ENCODE peak calls at places on chromosomes 5 and 9, in six cellular contexts. One of them, this sample, is unnamed.

GRCh38 chr5:84058561-84058960 is 326.1 kb downstream of the EDIL3 start:
- DNase-seq in GM12878: no peak
- DNase-seq in A549: no peak
- DNase-seq in endothelial cell of umbilical vein: no peak
- DNase-seq in HepG2: no peak
- DNase-seq in K562: no peak
- DNase-seq in this sample: no peak

GRCh38 chr9:84862786-84863185 is 193.3 kb downstream of the NTRK2 start:
- DNase-seq in GM12878: no peak
- DNase-seq in A549: peak
- DNase-seq in endothelial cell of umbilical vein: peak
- DNase-seq in HepG2: no peak
- DNase-seq in K562: no peak
- DNase-seq in this sample: no peak

GRCh38 chr9:137295313-137296213 is 6.5 kb downstream of the NRARP start:
- DNase-seq in GM12878: no peak
- DNase-seq in A549: peak
- DNase-seq in endothelial cell of umbilical vein: peak
- DNase-seq in HepG2: no peak
- DNase-seq in K562: peak
- DNase-seq in this sample: peak

GRCh38 chr5:90558344-90559192 is at the start of gene ADGRV1:
- DNase-seq in GM12878: no peak
- DNase-seq in A549: peak
- DNase-seq in endothelial cell of umbilical vein: peak
- DNase-seq in HepG2: peak
- DNase-seq in K562: peak
- DNase-seq in this sample: no peak

GRCh38 chr9:98736216-98736615 is 27.5 kb upstream of the GABBR2 start:
- DNase-seq in GM12878: no peak
- DNase-seq in A549: no peak
- DNase-seq in endothelial cell of umbilical vein: no peak
- DNase-seq in HepG2: no peak
- DNase-seq in K562: no peak
- DNase-seq in this sample: no peak

GRCh38 chr9:98922721-98923435 is 20.8 kb upstream of the COL15A1 start:
- DNase-seq in GM12878: no peak
- DNase-seq in A549: no peak
- DNase-seq in endothelial cell of umbilical vein: no peak
- DNase-seq in HepG2: no peak
- DNase-seq in K562: no peak
- DNase-seq in this sample: peak

GRCh38 chr5:173310861-173311515 is 17.2 kb downstream of the STC2 start:
- DNase-seq in GM12878: no peak
- DNase-seq in A549: no peak
- DNase-seq in endothelial cell of umbilical vein: no peak
- DNase-seq in HepG2: no peak
- DNase-seq in K562: no peak
- DNase-seq in this sample: no peak

GRCh38 chr5:108797396-108797795 is 49.7 kb downstream of the FER start:
- DNase-seq in GM12878: no peak
- DNase-seq in A549: no peak
- DNase-seq in endothelial cell of umbilical vein: no peak
- DNase-seq in HepG2: no peak
- DNase-seq in K562: no peak
- DNase-seq in this sample: no peak

GRCh38 chr9:127783644-127784043 is 2.2 kb upstream of the CDK9 start:
- DNase-seq in GM12878: no peak
- DNase-seq in A549: no peak
- DNase-seq in endothelial cell of umbilical vein: no peak
- DNase-seq in HepG2: no peak
- DNase-seq in K562: no peak
- DNase-seq in this sample: peak

GRCh38 chr5:68225188-68225910 is 9.8 kb downstream of the PIK3R1 start:
- DNase-seq in GM12878: no peak
- DNase-seq in A549: no peak
- DNase-seq in endothelial cell of umbilical vein: peak
- DNase-seq in HepG2: peak
- DNase-seq in K562: no peak
- DNase-seq in this sample: peak

GRCh38 chr5:126610163-126610562 is 9.4 kb downstream of the PHAX start:
- DNase-seq in GM12878: no peak
- DNase-seq in A549: no peak
- DNase-seq in endothelial cell of umbilical vein: no peak
- DNase-seq in HepG2: no peak
- DNase-seq in K562: no peak
- DNase-seq in this sample: no peak

GRCh38 chr5:74075900-74076484 is 450.0 kb downstream of the ARHGEF28 start:
- DNase-seq in GM12878: no peak
- DNase-seq in A549: no peak
- DNase-seq in endothelial cell of umbilical vein: peak
- DNase-seq in HepG2: no peak
- DNase-seq in K562: no peak
- DNase-seq in this sample: no peak

GRCh38 chr9:18587988-18588387 is 114.0 kb downstream of the ADAMTSL1 start:
- DNase-seq in GM12878: no peak
- DNase-seq in A549: no peak
- DNase-seq in endothelial cell of umbilical vein: no peak
- DNase-seq in HepG2: no peak
- DNase-seq in K562: no peak
- DNase-seq in this sample: no peak

GRCh38 chr5:2142456-2142954 is 259.8 kb upstream of the IRX4 start:
- DNase-seq in GM12878: no peak
- DNase-seq in A549: no peak
- DNase-seq in endothelial cell of umbilical vein: no peak
- DNase-seq in HepG2: no peak
- DNase-seq in K562: no peak
- DNase-seq in this sample: no peak

GRCh38 chr9:81492710-81493447 is 196.5 kb downstream of the TLE1 start:
- DNase-seq in GM12878: no peak
- DNase-seq in A549: no peak
- DNase-seq in endothelial cell of umbilical vein: no peak
- DNase-seq in HepG2: peak
- DNase-seq in K562: no peak
- DNase-seq in this sample: no peak

GRCh38 chr9:26856413-26857032 is 36.1 kb downstream of the CAAP1 start:
- DNase-seq in GM12878: peak
- DNase-seq in A549: peak
- DNase-seq in endothelial cell of umbilical vein: peak
- DNase-seq in HepG2: peak
- DNase-seq in K562: peak
- DNase-seq in this sample: peak

GRCh38 chr5:1094670-1095190 is 17.1 kb downstream of the SLC12A7 start:
- DNase-seq in GM12878: no peak
- DNase-seq in A549: no peak
- DNase-seq in endothelial cell of umbilical vein: no peak
- DNase-seq in HepG2: no peak
- DNase-seq in K562: peak
- DNase-seq in this sample: no peak

GRCh38 chr5:105392122-105392709 is 1829.6 kb upstream of the NUDT12 start:
- DNase-seq in GM12878: no peak
- DNase-seq in A549: no peak
- DNase-seq in endothelial cell of umbilical vein: no peak
- DNase-seq in HepG2: peak
- DNase-seq in K562: peak
- DNase-seq in this sample: no peak

GRCh38 chr9:126159661-126160060 is 167.0 kb upstream of the MVB12B start:
- DNase-seq in GM12878: no peak
- DNase-seq in A549: no peak
- DNase-seq in endothelial cell of umbilical vein: no peak
- DNase-seq in HepG2: no peak
- DNase-seq in K562: no peak
- DNase-seq in this sample: no peak

GRCh38 chr9:87119328-87119881 is 172.1 kb upstream of the GAS1 start:
- DNase-seq in GM12878: no peak
- DNase-seq in A549: no peak
- DNase-seq in endothelial cell of umbilical vein: peak
- DNase-seq in HepG2: no peak
- DNase-seq in K562: no peak
- DNase-seq in this sample: no peak

GRCh38 chr9:32378496-32378895 is 5.9 kb upstream of the ACO1 start:
- DNase-seq in GM12878: peak
- DNase-seq in A549: peak
- DNase-seq in endothelial cell of umbilical vein: peak
- DNase-seq in HepG2: peak
- DNase-seq in K562: peak
- DNase-seq in this sample: peak

GRCh38 chr9:129387822-129388221 is 209.8 kb upstream of the IER5L start:
- DNase-seq in GM12878: no peak
- DNase-seq in A549: no peak
- DNase-seq in endothelial cell of umbilical vein: no peak
- DNase-seq in HepG2: no peak
- DNase-seq in K562: no peak
- DNase-seq in this sample: no peak

GRCh38 chr9:129384887-129385614 is 207.0 kb upstream of the IER5L start:
- DNase-seq in GM12878: no peak
- DNase-seq in A549: no peak
- DNase-seq in endothelial cell of umbilical vein: no peak
- DNase-seq in HepG2: no peak
- DNase-seq in K562: no peak
- DNase-seq in this sample: no peak

GRCh38 chr9:129385615-129385934 is 207.5 kb upstream of the IER5L start:
- DNase-seq in GM12878: no peak
- DNase-seq in A549: no peak
- DNase-seq in endothelial cell of umbilical vein: no peak
- DNase-seq in HepG2: no peak
- DNase-seq in K562: no peak
- DNase-seq in this sample: no peak

GRCh38 chr9:129384138-129384886 is 206.3 kb upstream of the IER5L start:
- DNase-seq in GM12878: no peak
- DNase-seq in A549: no peak
- DNase-seq in endothelial cell of umbilical vein: no peak
- DNase-seq in HepG2: no peak
- DNase-seq in K562: no peak
- DNase-seq in this sample: no peak

GRCh38 chr9:129386812-129387177 is 208.7 kb upstream of the IER5L start:
- DNase-seq in GM12878: no peak
- DNase-seq in A549: no peak
- DNase-seq in endothelial cell of umbilical vein: no peak
- DNase-seq in HepG2: no peak
- DNase-seq in K562: no peak
- DNase-seq in this sample: no peak
- TF ChIP-seq MAX in GM12878: no peak
- TF ChIP-seq MAX in A549: no peak
- TF ChIP-seq MAX in endothelial cell of umbilical vein: no peak
- TF ChIP-seq MAX in HepG2: no peak
- TF ChIP-seq MAX in K562: no peak
- TF ChIP-seq MAX in this sample: no peak

GRCh38 chr5:10329808-10330481 is 22.2 kb upstream of the CMBL start:
- DNase-seq in GM12878: no peak
- DNase-seq in A549: no peak
- DNase-seq in endothelial cell of umbilical vein: no peak
- DNase-seq in HepG2: no peak
- DNase-seq in K562: no peak
- DNase-seq in this sample: no peak

GRCh38 chr5:10329421-10329807 is 21.7 kb upstream of the CMBL start:
- DNase-seq in GM12878: no peak
- DNase-seq in A549: no peak
- DNase-seq in endothelial cell of umbilical vein: no peak
- DNase-seq in HepG2: no peak
- DNase-seq in K562: no peak
- DNase-seq in this sample: no peak

GRCh38 chr5:10332301-10332700 is 21.2 kb upstream of the MARCHF6 start:
- DNase-seq in GM12878: no peak
- DNase-seq in A549: no peak
- DNase-seq in endothelial cell of umbilical vein: no peak
- DNase-seq in HepG2: no peak
- DNase-seq in K562: no peak
- DNase-seq in this sample: peak

GRCh38 chr5:10330511-10331105 is 22.9 kb upstream of the MARCHF6 start:
- DNase-seq in GM12878: no peak
- DNase-seq in A549: no peak
- DNase-seq in endothelial cell of umbilical vein: no peak
- DNase-seq in HepG2: no peak
- DNase-seq in K562: no peak
- DNase-seq in this sample: no peak

GRCh38 chr5:10331341-10331796 is 22.1 kb upstream of the MARCHF6 start:
- DNase-seq in GM12878: no peak
- DNase-seq in A549: no peak
- DNase-seq in endothelial cell of umbilical vein: no peak
- DNase-seq in HepG2: peak
- DNase-seq in K562: peak
- DNase-seq in this sample: no peak
- TF ChIP-seq MYC in GM12878: no peak
- TF ChIP-seq MYC in A549: no peak
- TF ChIP-seq MYC in endothelial cell of umbilical vein: no peak
- TF ChIP-seq MYC in HepG2: peak
- TF ChIP-seq MYC in K562: no peak
- TF ChIP-seq MYC in this sample: no peak

DNA sequence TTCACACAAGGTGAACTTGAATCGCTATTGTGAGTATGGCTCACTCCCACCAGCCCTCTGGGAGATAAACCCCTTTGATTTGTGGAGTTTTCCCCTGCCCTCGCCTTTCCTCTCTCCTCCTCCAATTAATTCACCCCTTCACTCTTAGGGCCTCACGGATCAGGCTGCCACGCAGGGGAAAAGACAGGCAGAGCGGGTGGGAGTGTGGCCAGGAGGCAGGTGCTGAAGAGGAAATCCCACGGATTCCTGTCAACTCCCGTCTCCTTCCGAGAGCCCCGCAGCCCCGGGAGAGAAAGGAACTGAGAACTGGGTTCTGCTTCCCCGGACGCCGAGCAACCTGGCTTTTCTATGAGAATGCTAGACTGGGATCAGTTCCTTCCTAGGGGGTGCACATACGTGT is 314.6 kb upstream of the TLE4 start:
- DNase-seq in GM12878: no peak
- DNase-seq in A549: no peak
- DNase-seq in endothelial cell of umbilical vein: no peak
- DNase-seq in HepG2: no peak
- DNase-seq in K562: no peak
- DNase-seq in this sample: no peak
- H3K4me3 ChIP-seq in GM12878: no peak
- H3K4me3 ChIP-seq in A549: no peak
- H3K4me3 ChIP-seq in endothelial cell of umbilical vein: no peak
- H3K4me3 ChIP-seq in HepG2: no peak
- H3K4me3 ChIP-seq in K562: no peak
- H3K4me3 ChIP-seq in this sample: no peak

DNA sequence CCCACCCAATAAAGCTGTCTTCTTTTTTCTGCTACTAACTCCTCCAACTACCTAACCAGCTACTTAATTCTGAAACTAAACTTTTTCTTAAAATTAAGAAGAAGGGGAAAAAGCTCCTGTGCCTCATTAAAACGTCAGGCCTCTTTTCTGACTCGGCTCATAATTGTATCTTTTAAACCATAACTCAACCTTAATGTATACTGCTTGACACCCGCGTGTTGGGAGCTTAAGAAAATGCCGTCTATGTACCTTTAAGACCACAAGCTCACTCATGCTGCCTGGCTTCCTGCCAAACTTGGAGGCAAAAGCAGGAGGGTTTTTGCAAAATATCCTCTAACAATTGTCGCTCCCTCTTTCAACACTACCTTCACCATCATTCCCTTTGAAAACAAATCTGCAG is 5.0 kb downstream of the EBF1 start:
- DNase-seq in GM12878: no peak
- DNase-seq in A549: peak
- DNase-seq in endothelial cell of umbilical vein: peak
- DNase-seq in HepG2: peak
- DNase-seq in K562: peak
- DNase-seq in this sample: peak
- TF ChIP-seq MAX in GM12878: no peak
- TF ChIP-seq MAX in A549: peak
- TF ChIP-seq MAX in endothelial cell of umbilical vein: no peak
- TF ChIP-seq MAX in HepG2: no peak
- TF ChIP-seq MAX in K562: no peak
- TF ChIP-seq MAX in this sample: peak

GRCh38 chr5:20340123-20340522 is 352.1 kb upstream of the CDH18 start:
- DNase-seq in GM12878: no peak
- DNase-seq in A549: no peak
- DNase-seq in endothelial cell of umbilical vein: no peak
- DNase-seq in HepG2: no peak
- DNase-seq in K562: no peak
- DNase-seq in this sample: peak
- TF ChIP-seq MYC in GM12878: no peak
- TF ChIP-seq MYC in A549: no peak
- TF ChIP-seq MYC in endothelial cell of umbilical vein: no peak
- TF ChIP-seq MYC in HepG2: no peak
- TF ChIP-seq MYC in K562: no peak
- TF ChIP-seq MYC in this sample: no peak